ENCODE peak calls at places on chromosomes 6 and 20, in seven cellular contexts. One of them, this sample, is unnamed.

GRCh38 chr6:148577687-148578488 is 168.9 kb upstream of the UST start:
- DNase-seq in WTC11: peak
- DNase-seq in thoracic aorta: no peak
- DNase-seq in AG04450: peak
- DNase-seq in breast epithelium: peak
- DNase-seq in small intestine: peak
- DNase-seq in GM23248: peak
- DNase-seq in this sample: peak

GRCh38 chr20:54015496-54015895 is 54.9 kb downstream of the BCAS1 start:
- DNase-seq in WTC11: no peak
- DNase-seq in GM23248: no peak
- DNase-seq in small intestine: no peak
- DNase-seq in thoracic aorta: no peak
- DNase-seq in breast epithelium: no peak
- DNase-seq in AG04450: no peak
- DNase-seq in this sample: no peak

GRCh38 chr6:81241717-81242116 is 510.8 kb downstream of the TENT5A start:
- DNase-seq in GM23248: peak
- DNase-seq in breast epithelium: no peak
- DNase-seq in thoracic aorta: no peak
- DNase-seq in AG04450: peak
- DNase-seq in WTC11: no peak
- DNase-seq in small intestine: peak
- DNase-seq in this sample: peak

GRCh38 chr6:168440520-168441433 is at the start of gene SMOC2:
- DNase-seq in AG04450: no peak
- DNase-seq in thoracic aorta: no peak
- DNase-seq in WTC11: peak
- DNase-seq in GM23248: no peak
- DNase-seq in breast epithelium: no peak
- DNase-seq in small intestine: peak
- DNase-seq in this sample: no peak

GRCh38 chr20:38658879-38659612 is 57.4 kb downstream of the ARHGAP40 start:
- DNase-seq in thoracic aorta: no peak
- DNase-seq in small intestine: peak
- DNase-seq in GM23248: peak
- DNase-seq in breast epithelium: no peak
- DNase-seq in AG04450: no peak
- DNase-seq in WTC11: peak
- DNase-seq in this sample: peak

GRCh38 chr6:103367212-103367611 is 1492.5 kb downstream of the HACE1 start:
- DNase-seq in breast epithelium: no peak
- DNase-seq in GM23248: no peak
- DNase-seq in AG04450: no peak
- DNase-seq in small intestine: no peak
- DNase-seq in WTC11: no peak
- DNase-seq in thoracic aorta: no peak
- DNase-seq in this sample: no peak

GRCh38 chr6:1893470-1894130 is 283.9 kb downstream of the FOXC1 start:
- DNase-seq in WTC11: peak
- DNase-seq in breast epithelium: no peak
- DNase-seq in small intestine: no peak
- DNase-seq in thoracic aorta: no peak
- DNase-seq in GM23248: no peak
- DNase-seq in AG04450: no peak
- DNase-seq in this sample: no peak

GRCh38 chr6:111872521-111873177 is 603 bp downstream of the FYN start:
- DNase-seq in breast epithelium: no peak
- DNase-seq in small intestine: peak
- DNase-seq in AG04450: no peak
- DNase-seq in WTC11: peak
- DNase-seq in GM23248: peak
- DNase-seq in thoracic aorta: no peak
- DNase-seq in this sample: no peak

GRCh38 chr6:69265706-69266105 is 531.1 kb downstream of the LMBRD1 start:
- DNase-seq in small intestine: no peak
- DNase-seq in breast epithelium: no peak
- DNase-seq in GM23248: no peak
- DNase-seq in thoracic aorta: no peak
- DNase-seq in AG04450: no peak
- DNase-seq in WTC11: no peak
- DNase-seq in this sample: no peak

GRCh38 chr20:44215125-44215524 is 4.6 kb upstream of the OSER1 start:
- DNase-seq in WTC11: peak
- DNase-seq in small intestine: peak
- DNase-seq in AG04450: peak
- DNase-seq in GM23248: peak
- DNase-seq in thoracic aorta: no peak
- DNase-seq in breast epithelium: peak
- DNase-seq in this sample: peak

GRCh38 chr6:135306740-135307420 is 125.8 kb downstream of the MYB start:
- DNase-seq in WTC11: no peak
- DNase-seq in small intestine: no peak
- DNase-seq in GM23248: no peak
- DNase-seq in breast epithelium: no peak
- DNase-seq in thoracic aorta: no peak
- DNase-seq in AG04450: no peak
- DNase-seq in this sample: no peak

GRCh38 chr6:141158740-141159139 is 974.0 kb upstream of the GJE1 start:
- DNase-seq in small intestine: no peak
- DNase-seq in breast epithelium: no peak
- DNase-seq in AG04450: no peak
- DNase-seq in GM23248: no peak
- DNase-seq in thoracic aorta: no peak
- DNase-seq in WTC11: no peak
- DNase-seq in this sample: no peak

GRCh38 chr6:53795254-53795701 is 473 bp downstream of the LRRC1 start:
- DNase-seq in GM23248: no peak
- DNase-seq in WTC11: no peak
- DNase-seq in AG04450: no peak
- DNase-seq in thoracic aorta: no peak
- DNase-seq in breast epithelium: no peak
- DNase-seq in small intestine: peak
- DNase-seq in this sample: peak

GRCh38 chr6:49649982-49650381 is 13.3 kb upstream of the RHAG start:
- DNase-seq in small intestine: no peak
- DNase-seq in thoracic aorta: no peak
- DNase-seq in GM23248: no peak
- DNase-seq in breast epithelium: no peak
- DNase-seq in WTC11: no peak
- DNase-seq in AG04450: no peak
- DNase-seq in this sample: no peak

GRCh38 chr6:12419626-12420272 is 129.6 kb downstream of the EDN1 start:
- DNase-seq in GM23248: no peak
- DNase-seq in WTC11: no peak
- DNase-seq in small intestine: peak
- DNase-seq in breast epithelium: no peak
- DNase-seq in thoracic aorta: no peak
- DNase-seq in AG04450: no peak
- DNase-seq in this sample: peak

GRCh38 chr6:56753801-56754200 is 111.1 kb upstream of the DST start:
- DNase-seq in GM23248: no peak
- DNase-seq in thoracic aorta: no peak
- DNase-seq in small intestine: no peak
- DNase-seq in AG04450: no peak
- DNase-seq in WTC11: no peak
- DNase-seq in breast epithelium: no peak
- DNase-seq in this sample: no peak

GRCh38 chr20:62755817-62756724 is 40.2 kb upstream of the MRGBP start:
- DNase-seq in GM23248: peak
- DNase-seq in thoracic aorta: no peak
- DNase-seq in breast epithelium: peak
- DNase-seq in small intestine: no peak
- DNase-seq in WTC11: no peak
- DNase-seq in AG04450: no peak
- DNase-seq in this sample: peak

GRCh38 chr6:166488081-166488685 is 98.3 kb downstream of the RAMACL start:
- DNase-seq in breast epithelium: peak
- DNase-seq in AG04450: no peak
- DNase-seq in GM23248: peak
- DNase-seq in thoracic aorta: no peak
- DNase-seq in small intestine: peak
- DNase-seq in WTC11: no peak
- DNase-seq in this sample: no peak

GRCh38 chr6:157225575-157225995 is 97.7 kb downstream of the TMEM242 start:
- DNase-seq in small intestine: no peak
- DNase-seq in GM23248: peak
- DNase-seq in AG04450: no peak
- DNase-seq in WTC11: no peak
- DNase-seq in breast epithelium: no peak
- DNase-seq in thoracic aorta: no peak
- DNase-seq in this sample: no peak

GRCh38 chr6:109453156-109453555 is 2.4 kb downstream of the MICAL1 start:
- DNase-seq in small intestine: no peak
- DNase-seq in breast epithelium: no peak
- DNase-seq in GM23248: no peak
- DNase-seq in thoracic aorta: no peak
- DNase-seq in WTC11: no peak
- DNase-seq in AG04450: no peak
- DNase-seq in this sample: no peak

GRCh38 chr6:36517408-36517807 is 29.9 kb downstream of the STK38 start:
- DNase-seq in WTC11: no peak
- DNase-seq in AG04450: no peak
- DNase-seq in breast epithelium: no peak
- DNase-seq in small intestine: no peak
- DNase-seq in GM23248: no peak
- DNase-seq in thoracic aorta: no peak
- DNase-seq in this sample: no peak

GRCh38 chr6:85580878-85581267 is 12.8 kb downstream of the SNX14 start:
- DNase-seq in AG04450: no peak
- DNase-seq in WTC11: no peak
- DNase-seq in thoracic aorta: no peak
- DNase-seq in GM23248: peak
- DNase-seq in breast epithelium: no peak
- DNase-seq in small intestine: no peak
- DNase-seq in this sample: no peak

GRCh38 chr6:16735014-16735413 is 26.2 kb downstream of the ATXN1 start:
- DNase-seq in thoracic aorta: no peak
- DNase-seq in GM23248: no peak
- DNase-seq in small intestine: no peak
- DNase-seq in breast epithelium: no peak
- DNase-seq in WTC11: no peak
- DNase-seq in AG04450: no peak
- DNase-seq in this sample: no peak

GRCh38 chr6:150202404-150202803 is 59.6 kb downstream of the PPP1R14C start:
- DNase-seq in WTC11: no peak
- DNase-seq in thoracic aorta: no peak
- DNase-seq in small intestine: peak
- DNase-seq in AG04450: no peak
- DNase-seq in breast epithelium: no peak
- DNase-seq in GM23248: peak
- DNase-seq in this sample: no peak

GRCh38 chr20:32436968-32437367 is 78.8 kb downstream of the ASXL1 start:
- DNase-seq in AG04450: no peak
- DNase-seq in small intestine: no peak
- DNase-seq in GM23248: no peak
- DNase-seq in thoracic aorta: no peak
- DNase-seq in WTC11: no peak
- DNase-seq in breast epithelium: peak
- DNase-seq in this sample: no peak

GRCh38 chr6:43454290-43455033 is 886 bp downstream of the DLK2 start:
- DNase-seq in breast epithelium: peak
- DNase-seq in AG04450: peak
- DNase-seq in WTC11: peak
- DNase-seq in GM23248: peak
- DNase-seq in thoracic aorta: peak
- DNase-seq in small intestine: peak
- DNase-seq in this sample: peak

GRCh38 chr20:49636447-49636846 is 68.5 kb upstream of the PTGIS start:
- DNase-seq in GM23248: no peak
- DNase-seq in breast epithelium: peak
- DNase-seq in thoracic aorta: no peak
- DNase-seq in AG04450: no peak
- DNase-seq in small intestine: no peak
- DNase-seq in WTC11: no peak
- DNase-seq in this sample: no peak

GRCh38 chr6:151805286-151805840 is 2.1 kb upstream of the ESR1 start:
- DNase-seq in GM23248: peak
- DNase-seq in AG04450: no peak
- DNase-seq in breast epithelium: no peak
- DNase-seq in WTC11: peak
- DNase-seq in thoracic aorta: no peak
- DNase-seq in small intestine: no peak
- DNase-seq in this sample: no peak

GRCh38 chr6:38636027-38636426 is 3.7 kb downstream of the BTBD9 start:
- DNase-seq in small intestine: peak
- DNase-seq in WTC11: no peak
- DNase-seq in GM23248: no peak
- DNase-seq in thoracic aorta: no peak
- DNase-seq in breast epithelium: no peak
- DNase-seq in AG04450: no peak
- DNase-seq in this sample: no peak

GRCh38 chr20:4717816-4718215 is 3.9 kb upstream of the PRND start:
- DNase-seq in breast epithelium: no peak
- DNase-seq in AG04450: no peak
- DNase-seq in thoracic aorta: no peak
- DNase-seq in GM23248: peak
- DNase-seq in small intestine: no peak
- DNase-seq in WTC11: no peak
- DNase-seq in this sample: no peak

GRCh38 chr6:148497256-148497655 is 154.6 kb downstream of the SASH1 start:
- DNase-seq in thoracic aorta: no peak
- DNase-seq in WTC11: no peak
- DNase-seq in GM23248: peak
- DNase-seq in AG04450: no peak
- DNase-seq in small intestine: no peak
- DNase-seq in breast epithelium: no peak
- DNase-seq in this sample: no peak

GRCh38 chr6:163793584-163793983 is 379.1 kb downstream of the QKI start:
- DNase-seq in breast epithelium: no peak
- DNase-seq in WTC11: no peak
- DNase-seq in small intestine: no peak
- DNase-seq in thoracic aorta: no peak
- DNase-seq in GM23248: peak
- DNase-seq in AG04450: no peak
- DNase-seq in this sample: no peak